ENCODE peak calls at places on chromosomes 2 and 18, in four cellular contexts. Y, O, S and B are unnamed samples.

GRCh38 chr2:64595397-64596160 is 58.1 kb downstream of the SERTAD2 start:
- DNase-seq in O (no peak), S (no peak), Y (peak; percentile 40), B (no peak)

GRCh38 chr2:225164406-225165048 is 122.3 kb upstream of the DOCK10 start:
- DNase-seq in O (no peak), S (no peak), Y (no peak), B (no peak)

GRCh38 chr2:69565431-69565839 is 78.1 kb downstream of the AAK1 start:
- DNase-seq in O (peak; percentile 83), S (peak; percentile 50), Y (peak; percentile 61), B (peak; percentile 39)

GRCh38 chr18:9520666-9521065 is 45.4 kb downstream of the RALBP1 start:
- DNase-seq in O (no peak), Y (no peak), S (no peak), B (no peak)

GRCh38 chr18:21664069-21664468 is 40.5 kb downstream of the ABHD3 start:
- DNase-seq in O (no peak), S (peak; percentile 28), Y (no peak), B (no peak)

GRCh38 chr18:59446012-59446411 is 86.9 kb upstream of the LMAN1 start:
- DNase-seq in S (no peak), O (no peak), Y (no peak), B (no peak)

GRCh38 chr2:206164261-206164862 is 4.7 kb downstream of the EEF1B2 start:
- DNase-seq in Y (peak; percentile 34), S (no peak), O (no peak), B (no peak)

GRCh38 chr2:181304011-181304844 is 153.0 kb upstream of the ITGA4 start:
- DNase-seq in S (no peak), Y (no peak), O (no peak), B (no peak)

GRCh38 chr2:100924520-100925451 is 77.3 kb upstream of the RPL31 start:
- DNase-seq in S (no peak), Y (no peak), O (no peak), B (no peak)

GRCh38 chr18:3458952-3459853 is 9.2 kb downstream of the TGIF1 start:
- DNase-seq in S (no peak), Y (no peak), O (no peak), B (no peak)

GRCh38 chr2:86672027-86672545 is 48.0 kb upstream of the RMND5A start:
- DNase-seq in S (no peak), O (no peak), Y (no peak), B (no peak)

GRCh38 chr2:241902357-241902991 is 32.9 kb downstream of the RTP5 start:
- DNase-seq in O (no peak), Y (no peak), S (no peak), B (no peak)

GRCh38 chr2:48332286-48332685 is 197.7 kb upstream of the STON1 start:
- DNase-seq in Y (no peak), S (no peak), O (no peak), B (no peak)

GRCh38 chr2:18379869-18380268 is 180.6 kb downstream of the RDH14 start:
- DNase-seq in Y (no peak), O (no peak), S (no peak), B (no peak)

DNA sequence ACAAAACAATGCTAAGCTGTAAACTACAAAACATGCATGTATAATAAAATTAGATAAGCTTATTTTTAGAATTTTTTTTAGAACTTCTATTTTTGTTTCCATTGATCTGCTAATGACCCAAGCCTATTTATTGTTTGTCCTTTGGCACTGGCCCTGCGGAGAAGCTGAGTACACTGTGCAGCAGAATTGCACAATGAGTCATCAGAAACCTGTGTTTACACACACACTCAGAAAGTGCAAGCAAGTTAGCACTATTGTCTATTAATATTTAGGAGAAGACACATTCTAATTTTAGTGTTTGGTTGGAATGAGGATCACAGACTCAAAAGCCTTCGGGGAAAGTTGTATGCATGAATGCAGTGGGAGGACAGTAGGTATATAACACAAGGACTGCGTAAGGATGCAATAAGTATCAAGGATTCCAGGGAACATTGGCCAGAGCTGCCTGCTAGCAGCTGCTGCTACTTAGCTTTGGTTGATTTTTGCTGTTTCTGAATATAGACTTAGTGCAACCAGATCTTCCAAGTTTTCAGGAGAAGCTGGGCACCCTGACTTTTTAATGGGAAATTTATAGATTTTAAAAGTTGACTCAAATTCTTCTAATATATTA is 128.2 kb downstream of the KCNH7 start:
- DNase-seq in O (no peak), S (no peak), Y (peak; percentile 61), B (no peak)
- TF ChIP-seq PHF8 in O (no peak), S (no peak), Y (no peak), B (no peak)

GRCh38 chr18:7958081-7958896 is 391.2 kb downstream of the PTPRM start:
- DNase-seq in O (no peak), Y (no peak), S (no peak), B (no peak)
- TF ChIP-seq PHF8 in O (no peak), Y (no peak), S (no peak), B (no peak)

GRCh38 chr2:238927746-238928519 is 80.0 kb downstream of the TWIST2 start:
- DNase-seq in Y (no peak), O (no peak), S (no peak), B (no peak)
- TF ChIP-seq PHF8 in Y (no peak), O (no peak), S (no peak), B (no peak)

GRCh38 chr2:138137949-138138348 is 173.7 kb downstream of the HNMT start:
- DNase-seq in O (no peak), S (no peak), Y (peak; percentile 63), B (no peak)
- TF ChIP-seq PHF8 in O (no peak), S (no peak), Y (no peak), B (no peak)

DNA sequence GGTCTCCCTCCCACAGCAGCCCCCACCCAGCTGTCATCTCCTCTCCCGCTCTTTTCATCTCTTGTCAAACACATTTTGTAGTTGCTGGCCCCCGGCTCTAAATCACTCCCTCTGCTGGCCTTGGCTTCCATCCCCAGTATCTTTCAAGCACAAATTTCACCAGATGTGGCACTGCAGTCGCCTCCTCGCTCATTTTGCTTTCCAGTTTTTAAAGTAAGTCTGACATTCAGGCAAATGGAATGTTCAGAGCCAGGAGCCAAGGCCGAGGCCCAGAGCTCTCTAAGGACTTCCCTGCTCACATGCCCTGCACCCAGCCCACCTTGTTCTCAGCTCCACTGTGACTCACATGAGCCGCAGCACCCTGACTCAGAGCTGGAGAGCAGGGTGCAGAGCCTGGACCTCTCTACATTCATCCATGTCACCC is 158.4 kb downstream of the GALNT14 start:
- DNase-seq in O (no peak), S (peak; percentile 41), Y (no peak), B (no peak)
- TF ChIP-seq PHF8 in O (no peak), S (no peak), Y (no peak), B (no peak)

GRCh38 chr2:84708442-84708841 is 172.4 kb downstream of the TRABD2A start:
- DNase-seq in Y (no peak), O (no peak), S (no peak), B (no peak)

GRCh38 chr2:84711651-84712050 is 169.2 kb downstream of the TRABD2A start:
- DNase-seq in Y (peak; percentile 17), O (no peak), S (no peak), B (no peak)

GRCh38 chr2:84717302-84717701 is 163.6 kb downstream of the TRABD2A start:
- DNase-seq in O (no peak), S (no peak), Y (no peak), B (no peak)

GRCh38 chr2:84716564-84716963 is 164.3 kb downstream of the TRABD2A start:
- DNase-seq in Y (no peak), S (no peak), O (no peak), B (no peak)

DNA sequence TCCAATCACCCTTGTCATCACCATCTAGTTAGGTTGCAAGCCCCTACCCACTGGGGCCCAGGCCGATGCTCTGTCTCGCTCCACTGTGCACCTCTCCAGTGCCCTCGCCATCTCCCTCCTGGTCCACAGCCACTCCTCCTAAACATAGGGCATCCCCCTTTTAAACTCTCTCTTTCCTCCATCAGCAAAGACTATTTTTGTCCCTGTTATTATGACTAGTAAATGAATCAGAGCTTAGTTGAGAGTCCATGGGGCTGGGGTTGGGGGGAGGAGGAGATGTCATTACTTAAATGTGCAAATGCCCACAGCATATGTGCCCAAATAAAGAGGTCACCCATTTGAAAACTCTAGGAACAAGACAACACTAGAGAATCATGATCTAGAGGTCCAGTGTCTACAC is 167.4 kb downstream of the TRABD2A start:
- DNase-seq in Y (no peak), S (no peak), O (no peak), B (no peak)
- TF ChIP-seq PHF8 in Y (no peak), S (no peak), O (no peak), B (no peak)

GRCh38 chr2:71725836-71726235 is 272.5 kb downstream of the DYSF start:
- DNase-seq in O (no peak), Y (no peak), S (no peak), B (no peak)
- TF ChIP-seq PHF8 in O (no peak), Y (no peak), S (no peak), B (no peak)

DNA sequence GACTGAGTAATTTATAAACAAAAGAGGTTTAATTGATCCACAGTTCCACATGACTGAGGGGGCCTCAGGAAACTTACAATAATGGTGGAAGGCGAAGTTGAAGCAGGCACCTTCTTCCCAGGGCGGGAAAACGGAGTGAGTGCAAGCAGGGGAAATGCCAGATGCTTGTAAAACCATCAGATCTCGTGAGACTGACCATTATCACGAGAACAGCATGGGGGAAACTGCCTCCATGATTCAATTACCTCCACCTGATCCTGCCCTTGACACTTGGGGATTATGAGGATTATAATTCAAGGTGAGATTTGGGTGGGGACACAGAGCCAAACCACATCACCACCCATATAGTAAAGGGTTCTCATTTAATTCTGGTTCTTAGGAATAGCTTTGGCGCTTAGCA is 219.5 kb upstream of the ATP5MC3 start:
- DNase-seq in S (no peak), Y (no peak), O (no peak), B (no peak)
- TF ChIP-seq PHF8 in S (no peak), Y (no peak), O (no peak), B (no peak)